ENCODE peak calls at places on chromosomes 2 and 18, in six cellular contexts. One of them, this sample, is unnamed.

GRCh38 chr2:222270436-222270835 is 28.4 kb downstream of the PAX3 start:
- DNase-seq in stimulated activated CD8-positive, alpha-beta memory T cell treated with anti-CD3 and anti-CD28 coated beads, Interleukin-12 subunit alpha, Interleukin-12 subunit beta, amount 100 ng/mL, for 4 hours: no peak
- DNase-seq in kidney glomerular epithelial cell: no peak
- DNase-seq in neural crest cell: no peak
- DNase-seq in ovary: no peak
- DNase-seq in HT1080: no peak
- DNase-seq in this sample: no peak

GRCh38 chr18:49681387-49681786 is 119.5 kb downstream of the LIPG start:
- DNase-seq in stimulated activated CD8-positive, alpha-beta memory T cell treated with anti-CD3 and anti-CD28 coated beads, Interleukin-12 subunit alpha, Interleukin-12 subunit beta, amount 100 ng/mL, for 4 hours: no peak
- DNase-seq in kidney glomerular epithelial cell: no peak
- DNase-seq in neural crest cell: no peak
- DNase-seq in ovary: no peak
- DNase-seq in HT1080: no peak
- DNase-seq in this sample: no peak

GRCh38 chr2:109062558-109063325 is 66.3 kb upstream of the SH3RF3 start:
- DNase-seq in stimulated activated CD8-positive, alpha-beta memory T cell treated with anti-CD3 and anti-CD28 coated beads, Interleukin-12 subunit alpha, Interleukin-12 subunit beta, amount 100 ng/mL, for 4 hours: no peak
- DNase-seq in kidney glomerular epithelial cell: no peak
- DNase-seq in neural crest cell: no peak
- DNase-seq in ovary: no peak
- DNase-seq in HT1080: no peak
- DNase-seq in this sample: no peak

GRCh38 chr2:147515213-147515612 is 329.6 kb upstream of the ACVR2A start:
- DNase-seq in stimulated activated CD8-positive, alpha-beta memory T cell treated with anti-CD3 and anti-CD28 coated beads, Interleukin-12 subunit alpha, Interleukin-12 subunit beta, amount 100 ng/mL, for 4 hours: no peak
- DNase-seq in kidney glomerular epithelial cell: no peak
- DNase-seq in neural crest cell: no peak
- DNase-seq in ovary: no peak
- DNase-seq in HT1080: no peak
- DNase-seq in this sample: no peak

GRCh38 chr2:183034806-183035205 is 3.5 kb downstream of the NCKAP1 start:
- DNase-seq in stimulated activated CD8-positive, alpha-beta memory T cell treated with anti-CD3 and anti-CD28 coated beads, Interleukin-12 subunit alpha, Interleukin-12 subunit beta, amount 100 ng/mL, for 4 hours: no peak
- DNase-seq in kidney glomerular epithelial cell: no peak
- DNase-seq in neural crest cell: no peak
- DNase-seq in ovary: no peak
- DNase-seq in HT1080: no peak
- DNase-seq in this sample: no peak

GRCh38 chr2:239252433-239253200 is 148.2 kb downstream of the HDAC4 start:
- DNase-seq in stimulated activated CD8-positive, alpha-beta memory T cell treated with anti-CD3 and anti-CD28 coated beads, Interleukin-12 subunit alpha, Interleukin-12 subunit beta, amount 100 ng/mL, for 4 hours: no peak
- DNase-seq in kidney glomerular epithelial cell: no peak
- DNase-seq in neural crest cell: no peak
- DNase-seq in ovary: peak; percentile 72
- DNase-seq in HT1080: no peak
- DNase-seq in this sample: peak; percentile 75

GRCh38 chr2:59288771-59289170 is 1047.6 kb upstream of the FANCL start:
- DNase-seq in stimulated activated CD8-positive, alpha-beta memory T cell treated with anti-CD3 and anti-CD28 coated beads, Interleukin-12 subunit alpha, Interleukin-12 subunit beta, amount 100 ng/mL, for 4 hours: no peak
- DNase-seq in kidney glomerular epithelial cell: no peak
- DNase-seq in neural crest cell: no peak
- DNase-seq in ovary: no peak
- DNase-seq in HT1080: no peak
- DNase-seq in this sample: no peak

GRCh38 chr2:233824373-233824772 is 30.0 kb downstream of the HJURP start:
- DNase-seq in stimulated activated CD8-positive, alpha-beta memory T cell treated with anti-CD3 and anti-CD28 coated beads, Interleukin-12 subunit alpha, Interleukin-12 subunit beta, amount 100 ng/mL, for 4 hours: no peak
- DNase-seq in kidney glomerular epithelial cell: no peak
- DNase-seq in neural crest cell: no peak
- DNase-seq in ovary: no peak
- DNase-seq in HT1080: no peak
- DNase-seq in this sample: no peak

GRCh38 chr2:3460831-3461544 is 58.3 kb downstream of the ADI1 start:
- DNase-seq in stimulated activated CD8-positive, alpha-beta memory T cell treated with anti-CD3 and anti-CD28 coated beads, Interleukin-12 subunit alpha, Interleukin-12 subunit beta, amount 100 ng/mL, for 4 hours: no peak
- DNase-seq in kidney glomerular epithelial cell: no peak
- DNase-seq in neural crest cell: no peak
- DNase-seq in ovary: peak; percentile 74
- DNase-seq in HT1080: no peak
- DNase-seq in this sample: peak; percentile 64

GRCh38 chr2:24520175-24520574 is 29.1 kb downstream of the NCOA1 start:
- DNase-seq in stimulated activated CD8-positive, alpha-beta memory T cell treated with anti-CD3 and anti-CD28 coated beads, Interleukin-12 subunit alpha, Interleukin-12 subunit beta, amount 100 ng/mL, for 4 hours: no peak
- DNase-seq in kidney glomerular epithelial cell: no peak
- DNase-seq in neural crest cell: no peak
- DNase-seq in ovary: no peak
- DNase-seq in HT1080: no peak
- DNase-seq in this sample: no peak

GRCh38 chr2:240277073-240277806 is 136.8 kb upstream of the OTOS start:
- DNase-seq in stimulated activated CD8-positive, alpha-beta memory T cell treated with anti-CD3 and anti-CD28 coated beads, Interleukin-12 subunit alpha, Interleukin-12 subunit beta, amount 100 ng/mL, for 4 hours: no peak
- DNase-seq in kidney glomerular epithelial cell: no peak
- DNase-seq in neural crest cell: no peak
- DNase-seq in ovary: no peak
- DNase-seq in HT1080: peak; percentile 22
- DNase-seq in this sample: no peak

GRCh38 chr2:170680172-170680913 is 34.8 kb upstream of the SP5 start:
- DNase-seq in stimulated activated CD8-positive, alpha-beta memory T cell treated with anti-CD3 and anti-CD28 coated beads, Interleukin-12 subunit alpha, Interleukin-12 subunit beta, amount 100 ng/mL, for 4 hours: no peak
- DNase-seq in kidney glomerular epithelial cell: no peak
- DNase-seq in neural crest cell: no peak
- DNase-seq in ovary: no peak
- DNase-seq in HT1080: no peak
- DNase-seq in this sample: no peak

GRCh38 chr18:23752796-23753195 is 63.5 kb downstream of the LAMA3 start:
- DNase-seq in stimulated activated CD8-positive, alpha-beta memory T cell treated with anti-CD3 and anti-CD28 coated beads, Interleukin-12 subunit alpha, Interleukin-12 subunit beta, amount 100 ng/mL, for 4 hours: no peak
- DNase-seq in kidney glomerular epithelial cell: no peak
- DNase-seq in neural crest cell: no peak
- DNase-seq in ovary: no peak
- DNase-seq in HT1080: no peak
- DNase-seq in this sample: no peak

GRCh38 chr18:11794195-11794594 is 57.0 kb upstream of the CHMP1B start:
- DNase-seq in stimulated activated CD8-positive, alpha-beta memory T cell treated with anti-CD3 and anti-CD28 coated beads, Interleukin-12 subunit alpha, Interleukin-12 subunit beta, amount 100 ng/mL, for 4 hours: no peak
- DNase-seq in kidney glomerular epithelial cell: no peak
- DNase-seq in neural crest cell: no peak
- DNase-seq in ovary: no peak
- DNase-seq in HT1080: no peak
- DNase-seq in this sample: no peak

GRCh38 chr2:39158351-39158750 is 37.5 kb upstream of the SOS1 start:
- DNase-seq in stimulated activated CD8-positive, alpha-beta memory T cell treated with anti-CD3 and anti-CD28 coated beads, Interleukin-12 subunit alpha, Interleukin-12 subunit beta, amount 100 ng/mL, for 4 hours: no peak
- DNase-seq in kidney glomerular epithelial cell: no peak
- DNase-seq in neural crest cell: no peak
- DNase-seq in ovary: no peak
- DNase-seq in HT1080: peak; percentile 13
- DNase-seq in this sample: no peak

GRCh38 chr2:97870396-97870843 is 125.3 kb downstream of the TMEM131 start:
- DNase-seq in stimulated activated CD8-positive, alpha-beta memory T cell treated with anti-CD3 and anti-CD28 coated beads, Interleukin-12 subunit alpha, Interleukin-12 subunit beta, amount 100 ng/mL, for 4 hours: no peak
- DNase-seq in kidney glomerular epithelial cell: peak; percentile 27
- DNase-seq in neural crest cell: no peak
- DNase-seq in ovary: no peak
- DNase-seq in HT1080: peak; percentile 89
- DNase-seq in this sample: no peak

GRCh38 chr2:216387262-216387661 is 15.0 kb upstream of the MARCHF4 start:
- DNase-seq in stimulated activated CD8-positive, alpha-beta memory T cell treated with anti-CD3 and anti-CD28 coated beads, Interleukin-12 subunit alpha, Interleukin-12 subunit beta, amount 100 ng/mL, for 4 hours: no peak
- DNase-seq in kidney glomerular epithelial cell: no peak
- DNase-seq in neural crest cell: no peak
- DNase-seq in ovary: no peak
- DNase-seq in HT1080: no peak
- DNase-seq in this sample: no peak

GRCh38 chr2:37993135-37993534 is 68.0 kb downstream of the RMDN2 start:
- DNase-seq in stimulated activated CD8-positive, alpha-beta memory T cell treated with anti-CD3 and anti-CD28 coated beads, Interleukin-12 subunit alpha, Interleukin-12 subunit beta, amount 100 ng/mL, for 4 hours: no peak
- DNase-seq in kidney glomerular epithelial cell: no peak
- DNase-seq in neural crest cell: no peak
- DNase-seq in ovary: no peak
- DNase-seq in HT1080: no peak
- DNase-seq in this sample: no peak

GRCh38 chr18:22465859-22466602 is 48.3 kb upstream of the CTAGE1 start:
- DNase-seq in stimulated activated CD8-positive, alpha-beta memory T cell treated with anti-CD3 and anti-CD28 coated beads, Interleukin-12 subunit alpha, Interleukin-12 subunit beta, amount 100 ng/mL, for 4 hours: peak; percentile 14
- DNase-seq in kidney glomerular epithelial cell: peak; percentile 92
- DNase-seq in neural crest cell: no peak
- DNase-seq in ovary: no peak
- DNase-seq in HT1080: peak; percentile 97
- DNase-seq in this sample: peak; percentile 26

GRCh38 chr18:59617468-59617932 is 79.7 kb downstream of the CCBE1 start:
- DNase-seq in stimulated activated CD8-positive, alpha-beta memory T cell treated with anti-CD3 and anti-CD28 coated beads, Interleukin-12 subunit alpha, Interleukin-12 subunit beta, amount 100 ng/mL, for 4 hours: no peak
- DNase-seq in kidney glomerular epithelial cell: no peak
- DNase-seq in neural crest cell: no peak
- DNase-seq in ovary: no peak
- DNase-seq in HT1080: no peak
- DNase-seq in this sample: no peak

GRCh38 chr2:160613466-160614153 is 120.0 kb upstream of the RBMS1 start:
- DNase-seq in stimulated activated CD8-positive, alpha-beta memory T cell treated with anti-CD3 and anti-CD28 coated beads, Interleukin-12 subunit alpha, Interleukin-12 subunit beta, amount 100 ng/mL, for 4 hours: no peak
- DNase-seq in kidney glomerular epithelial cell: no peak
- DNase-seq in neural crest cell: no peak
- DNase-seq in ovary: no peak
- DNase-seq in HT1080: peak; percentile 92
- DNase-seq in this sample: no peak

GRCh38 chr2:220296174-220296573 is 668.7 kb downstream of the SLC4A3 start:
- DNase-seq in stimulated activated CD8-positive, alpha-beta memory T cell treated with anti-CD3 and anti-CD28 coated beads, Interleukin-12 subunit alpha, Interleukin-12 subunit beta, amount 100 ng/mL, for 4 hours: no peak
- DNase-seq in kidney glomerular epithelial cell: no peak
- DNase-seq in neural crest cell: no peak
- DNase-seq in ovary: no peak
- DNase-seq in HT1080: no peak
- DNase-seq in this sample: no peak

GRCh38 chr2:83055338-83056010 is 1403.6 kb downstream of the SUCLG1 start:
- DNase-seq in stimulated activated CD8-positive, alpha-beta memory T cell treated with anti-CD3 and anti-CD28 coated beads, Interleukin-12 subunit alpha, Interleukin-12 subunit beta, amount 100 ng/mL, for 4 hours: no peak
- DNase-seq in kidney glomerular epithelial cell: peak; percentile 93
- DNase-seq in neural crest cell: no peak
- DNase-seq in ovary: no peak
- DNase-seq in HT1080: peak; percentile 86
- DNase-seq in this sample: no peak

GRCh38 chr2:178327516-178327915 is 123.5 kb downstream of the PRKRA start:
- DNase-seq in stimulated activated CD8-positive, alpha-beta memory T cell treated with anti-CD3 and anti-CD28 coated beads, Interleukin-12 subunit alpha, Interleukin-12 subunit beta, amount 100 ng/mL, for 4 hours: no peak
- DNase-seq in kidney glomerular epithelial cell: no peak
- DNase-seq in neural crest cell: no peak
- DNase-seq in ovary: no peak
- DNase-seq in HT1080: no peak
- DNase-seq in this sample: no peak

GRCh38 chr2:57880967-57881366 is 165.6 kb upstream of the VRK2 start:
- DNase-seq in stimulated activated CD8-positive, alpha-beta memory T cell treated with anti-CD3 and anti-CD28 coated beads, Interleukin-12 subunit alpha, Interleukin-12 subunit beta, amount 100 ng/mL, for 4 hours: no peak
- DNase-seq in kidney glomerular epithelial cell: no peak
- DNase-seq in neural crest cell: no peak
- DNase-seq in ovary: no peak
- DNase-seq in HT1080: no peak
- DNase-seq in this sample: no peak

GRCh38 chr18:43078485-43079092 is 36.9 kb downstream of the RIT2 start:
- DNase-seq in stimulated activated CD8-positive, alpha-beta memory T cell treated with anti-CD3 and anti-CD28 coated beads, Interleukin-12 subunit alpha, Interleukin-12 subunit beta, amount 100 ng/mL, for 4 hours: no peak
- DNase-seq in kidney glomerular epithelial cell: no peak
- DNase-seq in neural crest cell: no peak
- DNase-seq in ovary: no peak
- DNase-seq in HT1080: no peak
- DNase-seq in this sample: no peak

GRCh38 chr2:120175000-120175581 is 48.1 kb downstream of the TMEM185B start:
- DNase-seq in stimulated activated CD8-positive, alpha-beta memory T cell treated with anti-CD3 and anti-CD28 coated beads, Interleukin-12 subunit alpha, Interleukin-12 subunit beta, amount 100 ng/mL, for 4 hours: no peak
- DNase-seq in kidney glomerular epithelial cell: peak; percentile 47
- DNase-seq in neural crest cell: peak; percentile 11
- DNase-seq in ovary: no peak
- DNase-seq in HT1080: peak; percentile 53
- DNase-seq in this sample: no peak

GRCh38 chr18:303011-303410 is 35.2 kb upstream of the THOC1 start:
- DNase-seq in stimulated activated CD8-positive, alpha-beta memory T cell treated with anti-CD3 and anti-CD28 coated beads, Interleukin-12 subunit alpha, Interleukin-12 subunit beta, amount 100 ng/mL, for 4 hours: no peak
- DNase-seq in kidney glomerular epithelial cell: no peak
- DNase-seq in neural crest cell: no peak
- DNase-seq in ovary: no peak
- DNase-seq in HT1080: no peak
- DNase-seq in this sample: no peak

GRCh38 chr2:46970334-46971288 is 55.0 kb upstream of the MCFD2 start:
- DNase-seq in stimulated activated CD8-positive, alpha-beta memory T cell treated with anti-CD3 and anti-CD28 coated beads, Interleukin-12 subunit alpha, Interleukin-12 subunit beta, amount 100 ng/mL, for 4 hours: no peak
- DNase-seq in kidney glomerular epithelial cell: peak; percentile 36
- DNase-seq in neural crest cell: no peak
- DNase-seq in ovary: peak; percentile 65
- DNase-seq in HT1080: peak; percentile 42
- DNase-seq in this sample: peak; percentile 27

GRCh38 chr2:43228782-43229659 is 2.6 kb upstream of the ZFP36L2 start:
- DNase-seq in stimulated activated CD8-positive, alpha-beta memory T cell treated with anti-CD3 and anti-CD28 coated beads, Interleukin-12 subunit alpha, Interleukin-12 subunit beta, amount 100 ng/mL, for 4 hours: no peak
- DNase-seq in kidney glomerular epithelial cell: peak; percentile 66
- DNase-seq in neural crest cell: no peak
- DNase-seq in ovary: no peak
- DNase-seq in HT1080: no peak
- DNase-seq in this sample: no peak